ENCODE peak calls at places on chromosomes 7 and 10, in four cellular contexts. Y, T, P and Q are unnamed samples.

GRCh38 chr7:118185163-118185860 is 1.3 kb downstream of the LSM8 start:
- DNase-seq in Y (peak), T (peak), P (no peak), Q (no peak)

GRCh38 chr7:1535695-1536094 is 5.2 kb downstream of the MAFK start:
- DNase-seq in Y (no peak), T (no peak), P (peak), Q (no peak)

GRCh38 chr10:45557275-45557905 is 115.2 kb downstream of the ZFAND4 start:
- DNase-seq in Y (no peak), T (no peak), P (no peak), Q (no peak)

GRCh38 chr7:86574006-86574405 is 69.7 kb upstream of the GRM3 start:
- DNase-seq in Y (peak), T (no peak), P (no peak), Q (no peak)

GRCh38 chr7:116912269-116912909 is 40.9 kb upstream of the ST7 start:
- DNase-seq in Y (no peak), T (no peak), P (no peak), Q (no peak)

GRCh38 chr7:131717181-131717580 is 160.8 kb upstream of the PODXL start:
- DNase-seq in Y (no peak), T (no peak), P (no peak), Q (no peak)

GRCh38 chr10:11433657-11434056 is 177.8 kb downstream of the USP6NL start:
- DNase-seq in Y (no peak), T (no peak), P (no peak), Q (no peak)

GRCh38 chr10:86402283-86402931 is 35.8 kb upstream of the GRID1 start:
- DNase-seq in Y (no peak), T (no peak), P (no peak), Q (no peak)

GRCh38 chr7:112882022-112882421 is 91.8 kb upstream of the TMEM168 start:
- DNase-seq in Y (no peak), T (no peak), P (no peak), Q (no peak)

GRCh38 chr10:123154943-123155505 is 822 bp downstream of the BUB3 start:
- DNase-seq in Y (peak), T (peak), P (no peak), Q (peak)

GRCh38 chr7:98286093-98286525 is 4.6 kb downstream of the BRI3 start:
- DNase-seq in Y (peak), T (peak), P (peak), Q (peak)

GRCh38 chr7:129401968-129402860 is 32.0 kb upstream of the STRIP2 start:
- DNase-seq in Y (no peak), T (no peak), P (no peak), Q (no peak)

GRCh38 chr10:48507933-48508830 is 96.7 kb downstream of the ARHGAP22 start:
- DNase-seq in Y (no peak), T (no peak), P (no peak), Q (no peak)

GRCh38 chr10:95069286-95069685 is at the start of gene CYP2C8:
- DNase-seq in Y (no peak), T (no peak), P (no peak), Q (no peak)